ENCODE peak calls at places on chromosomes 2 and 18, in four cellular contexts. G is effector memory CD8-positive, alpha-beta T cell; J is keratinocyte; T is right cardiac atrium. I is an unnamed sample.

GRCh38 chr18:2846241-2846637 is 567 bp upstream of the EMILIN2 start:
- DNase-seq in G (no peak), J (no peak), T (no peak), I (peak)

GRCh38 chr2:168671932-168672331 is 130.5 kb upstream of the NOSTRIN start:
- DNase-seq in G (no peak), J (no peak), T (no peak), I (no peak)

GRCh38 chr2:168526641-168527040 is 70.6 kb downstream of the CERS6 start:
- DNase-seq in G (no peak), J (no peak), T (no peak), I (no peak)

GRCh38 chr2:85998071-85998991 is 107.4 kb downstream of the POLR1A start:
- DNase-seq in G (no peak), J (no peak), T (peak), I (peak)

GRCh38 chr2:71951067-71951436 is 196.6 kb downstream of the CYP26B1 start:
- DNase-seq in G (no peak), J (no peak), T (no peak), I (no peak)

GRCh38 chr2:208037564-208038487 is 12.5 kb upstream of the PLEKHM3 start:
- DNase-seq in G (no peak), J (no peak), T (no peak), I (no peak)

GRCh38 chr2:81078102-81078501 is 773.5 kb upstream of the LRRTM1 start:
- DNase-seq in G (no peak), J (no peak), T (no peak), I (no peak)

GRCh38 chr2:145110668-145111067 is 590.7 kb upstream of the ZEB2 start:
- DNase-seq in G (no peak), J (no peak), T (no peak), I (no peak)

GRCh38 chr2:227123697-227124096 is 40.3 kb downstream of the COL4A4 start:
- DNase-seq in G (no peak), J (no peak), T (no peak), I (no peak)

GRCh38 chr18:80022613-80023012 is 11.6 kb upstream of the RBFA start:
- DNase-seq in G (peak), J (no peak), T (no peak), I (no peak)

GRCh38 chr18:57430983-57431382 is 4.2 kb upstream of the ONECUT2 start:
- DNase-seq in G (no peak), J (no peak), T (no peak), I (no peak)

GRCh38 chr2:71235930-71236587 is 9.2 kb upstream of the PAIP2B start:
- DNase-seq in G (no peak), J (no peak), T (no peak), I (no peak)

GRCh38 chr18:35334821-35335220 is 9.4 kb downstream of the ZNF24 start:
- DNase-seq in G (no peak), J (no peak), T (no peak), I (no peak)